ENCODE peak calls at places on chromosomes 12 and 14, in six cellular contexts. L, V, W, H, A and S are unnamed samples.

GRCh38 chr12:2649201-2650030 is 145.4 kb upstream of the FKBP4 start:
- DNase-seq in A (no peak), H (peak; percentile 3), V (no peak), L (no peak), W (no peak), S (no peak)

GRCh38 chr12:8828514-8829127 is 6.2 kb downstream of the A2ML1 start:
- DNase-seq in L (no peak), W (no peak), A (no peak), H (no peak), V (no peak), S (no peak)

GRCh38 chr14:69982220-69982795 is 103.1 kb downstream of the SMOC1 start:
- DNase-seq in H (no peak), A (no peak), V (no peak), L (no peak), W (no peak), S (no peak)

GRCh38 chr12:29572938-29573337 is 75.5 kb upstream of the OVCH1 start:
- DNase-seq in H (no peak), L (peak; percentile 53), W (no peak), A (no peak), V (no peak), S (no peak)

GRCh38 chr14:51304956-51305355 is 64.9 kb downstream of the TMX1 start:
- DNase-seq in H (peak; percentile 90), V (peak; percentile 25), L (peak; percentile 84), W (no peak), A (no peak), S (no peak)

GRCh38 chr12:31832740-31833540 is 104.1 kb upstream of the AMN1 start:
- DNase-seq in H (no peak), L (no peak), W (no peak), A (no peak), V (no peak), S (peak; percentile 68)

GRCh38 chr12:68745376-68745903 is 536 bp upstream of the SLC35E3 start:
- DNase-seq in L (no peak), H (peak; percentile 3), V (peak; percentile 10), A (no peak), W (no peak), S (peak; percentile 4)

GRCh38 chr12:56389215-56389850 is 26.7 kb upstream of the APOF start:
- DNase-seq in A (no peak), W (peak; percentile 5), L (no peak), H (no peak), V (no peak), S (no peak)

GRCh38 chr12:78792052-78792698 is 72.4 kb upstream of the SYT1 start:
- DNase-seq in V (no peak), A (no peak), W (no peak), L (no peak), H (no peak), S (no peak)

GRCh38 chr12:80676856-80677255 is 30.6 kb upstream of the MYF6 start:
- DNase-seq in V (no peak), A (no peak), W (no peak), L (no peak), H (no peak), S (no peak)

GRCh38 chr12:17478908-17479673 is 610.9 kb downstream of the RERGL start:
- DNase-seq in A (no peak), H (no peak), W (no peak), L (no peak), V (no peak), S (no peak)

GRCh38 chr12:3077572-3078081 is 448 bp downstream of the TSPAN9 start:
- DNase-seq in A (peak; percentile 31), W (no peak), V (no peak), L (peak; percentile 65), H (peak; percentile 85), S (no peak)

GRCh38 chr14:39406560-39406959 is 25.7 kb downstream of the FBXO33 start:
- DNase-seq in H (no peak), V (no peak), W (no peak), A (no peak), L (no peak), S (no peak)

GRCh38 chr14:69039287-69039628 is 60.2 kb upstream of the ACTN1 start:
- DNase-seq in L (peak; percentile 71), H (peak; percentile 18), V (peak; percentile 44), W (no peak), A (no peak), S (no peak)

GRCh38 chr12:120126635-120127005 is 10.1 kb upstream of the RAB35 start:
- DNase-seq in A (no peak), V (no peak), W (no peak), L (peak; percentile 80), H (no peak), S (no peak)

GRCh38 chr12:89084751-89085150 is 267.6 kb downstream of the DUSP6 start:
- DNase-seq in H (peak; percentile 88), L (peak; percentile 83), V (no peak), W (no peak), A (no peak), S (no peak)

GRCh38 chr12:8648598-8649205 is 13.9 kb downstream of the MFAP5 start:
- DNase-seq in L (no peak), A (no peak), V (no peak), W (peak; percentile 74), H (no peak), S (peak; percentile 97)

GRCh38 chr14:37363661-37364060 is 165.9 kb downstream of the MIPOL1 start:
- DNase-seq in V (no peak), A (no peak), H (no peak), W (no peak), L (no peak), S (no peak)

GRCh38 chr12:86948851-86949250 is 692.7 kb upstream of the MGAT4C start:
- DNase-seq in W (no peak), V (no peak), L (peak; percentile 44), H (peak; percentile 89), A (no peak), S (no peak)

GRCh38 chr12:8031872-8032241 is 659 bp upstream of the FOXJ2 start:
- DNase-seq in L (peak; percentile 13), H (peak; percentile 23), V (no peak), W (no peak), A (no peak), S (no peak)

GRCh38 chr12:49825971-49826421 is 2.2 kb downstream of the NCKAP5L start:
- DNase-seq in L (no peak), A (no peak), H (peak; percentile 60), V (no peak), W (peak; percentile 83), S (no peak)

GRCh38 chr12:52268212-52268611 is 6.2 kb upstream of the KRT86 start:
- DNase-seq in V (no peak), L (no peak), W (peak; percentile 48), A (no peak), H (no peak), S (no peak)

GRCh38 chr12:58671196-58671595 is 249.1 kb downstream of the LRIG3 start:
- DNase-seq in A (no peak), V (no peak), L (no peak), H (no peak), W (no peak), S (no peak)

GRCh38 chr12:90514325-90514724 is 440.7 kb downstream of the CCER1 start:
- DNase-seq in H (peak; percentile 24), W (no peak), A (no peak), L (peak; percentile 21), V (no peak), S (no peak)

GRCh38 chr14:89634037-89634436 is 217.0 kb upstream of the FOXN3 start:
- DNase-seq in W (no peak), V (no peak), H (no peak), A (no peak), L (no peak), S (no peak)

GRCh38 chr12:61846805-61847204 is 413.4 kb upstream of the USP15 start:
- DNase-seq in A (no peak), L (no peak), V (no peak), W (no peak), H (no peak), S (no peak)

GRCh38 chr12:22530-23201 is 43.9 kb upstream of the IQSEC3 start:
- DNase-seq in A (no peak), W (peak; percentile 39), H (no peak), V (no peak), L (no peak), S (no peak)

GRCh38 chr12:14417717-14418116 is 52.2 kb downstream of the ATF7IP start:
- DNase-seq in L (peak; percentile 94), W (no peak), H (peak; percentile 94), V (no peak), A (no peak), S (peak; percentile 40)
- H3K4me3 ChIP-seq in L (no peak overlapping the region), W (no peak overlapping the region), H (no peak overlapping the region), V (no peak overlapping the region), A (no peak overlapping the region), S (no peak overlapping the region)

DNA sequence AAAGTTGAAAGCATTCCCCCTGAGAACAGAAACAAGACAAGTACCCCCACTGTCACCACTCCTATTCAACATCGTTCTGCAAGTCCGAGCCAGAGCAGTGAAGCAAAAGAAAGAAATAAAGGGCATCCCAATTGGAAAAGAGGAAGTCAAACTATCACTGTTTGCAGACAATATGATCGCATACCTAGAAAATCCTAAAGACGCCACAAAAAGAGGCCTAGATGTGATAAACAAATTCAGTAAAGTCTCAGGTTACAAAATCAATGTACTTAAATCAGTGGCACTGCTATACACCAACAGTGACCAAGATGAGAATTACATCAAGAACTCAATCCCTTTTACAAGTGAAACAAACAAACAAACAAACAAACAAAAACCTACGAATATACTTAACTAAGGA is 87.7 kb upstream of the COCH start:
- DNase-seq in V (no peak), H (no peak), A (no peak), L (no peak), W (no peak), S (no peak)
- TF ChIP-seq CTCF in V (no peak), H (no peak), A (no peak), L (no peak), W (no peak), S (no peak)

GRCh38 chr14:32509632-32510187 is 180.6 kb downstream of the AKAP6 start:
- DNase-seq in H (peak; percentile 95), L (peak; percentile 99), W (peak; percentile 90), A (peak; percentile 73), V (peak; percentile 15), S (no peak)
- H3K4me3 ChIP-seq in H (no peak overlapping the region), L (peak overlapping the region; percentile 18), W (no peak overlapping the region), A (no peak overlapping the region), V (peak overlapping the region; percentile 20), S (no peak overlapping the region)

GRCh38 chr14:76421662-76422061 is 45.7 kb downstream of the ESRRB start:
- DNase-seq in H (no peak), W (no peak), V (no peak), A (no peak), L (no peak), S (no peak)

GRCh38 chr14:76424359-76424758 is 48.4 kb downstream of the ESRRB start:
- DNase-seq in W (no peak), H (no peak), V (no peak), A (no peak), L (no peak), S (no peak)

GRCh38 chr14:76420827-76421226 is 44.9 kb downstream of the ESRRB start:
- DNase-seq in L (no peak), V (no peak), H (no peak), A (no peak), W (no peak), S (no peak)

GRCh38 chr14:76423534-76423933 is 47.6 kb downstream of the ESRRB start:
- DNase-seq in H (no peak), A (no peak), L (no peak), V (no peak), W (no peak), S (no peak)

DNA sequence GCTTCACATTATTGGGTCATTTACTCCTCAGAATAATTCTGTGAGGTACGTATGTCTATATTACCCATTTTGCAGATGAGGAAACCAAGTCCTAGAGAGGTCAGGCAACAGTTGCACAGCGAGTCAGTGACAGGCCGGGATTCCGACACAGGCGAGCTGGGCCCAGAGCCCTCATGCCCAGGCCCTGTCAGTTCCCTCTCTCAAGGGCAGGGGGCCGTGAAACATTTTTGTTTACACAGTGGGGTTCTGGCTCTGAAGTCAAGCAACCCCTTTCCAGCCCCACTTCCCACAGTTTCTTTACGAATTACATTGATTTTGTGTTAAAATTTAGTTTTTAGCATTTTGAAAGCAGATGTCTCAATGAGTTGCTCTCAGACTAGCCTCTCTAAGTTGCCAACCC is 46.7 kb downstream of the ESRRB start:
- DNase-seq in A (no peak), V (no peak), L (no peak), W (no peak), H (no peak), S (no peak)
- TF ChIP-seq CTCF in A (no peak), V (no peak), L (no peak), W (no peak), H (no peak), S (no peak)